ENCODE peak calls at places on chromosome 18, in seven cellular contexts. O is fibroblast of lung, A is smooth muscle cell of the brain vasculature, F is GM03348, W is neuronal stem cell, U is A549, G is AG04449. S is an unnamed sample.

GRCh38 chr18:50610349-50610748 is 50.5 kb downstream of the MAPK4 start:
- DNase-seq in O (no peak), A (no peak), F (no peak), W (no peak), U (peak; percentile 7), G (no peak), S (no peak)

GRCh38 chr18:63346031-63346430 is 21.0 kb downstream of the KDSR start:
- DNase-seq in O (no peak), A (no peak), F (peak; percentile 29), W (no peak), U (no peak), G (no peak), S (no peak)

GRCh38 chr18:26549103-26549485 is 741 bp upstream of the KCTD1 start:
- DNase-seq in O (peak; percentile 46), A (no peak), F (peak; percentile 57), W (peak; percentile 48), U (peak; percentile 57), G (no peak), S (peak; percentile 47)

GRCh38 chr18:34694611-34695165 is 15.4 kb upstream of the DTNA start:
- DNase-seq in O (peak; percentile 38), A (no peak), F (no peak), W (no peak), U (no peak), G (no peak), S (no peak)

GRCh38 chr18:3985030-3985429 is 470.1 kb downstream of the DLGAP1 start:
- DNase-seq in O (peak; percentile 34), A (no peak), F (no peak), W (no peak), U (no peak), G (no peak), S (no peak)

GRCh38 chr18:22102948-22103663 is 66.3 kb upstream of the GATA6 start:
- DNase-seq in O (no peak), A (no peak), F (no peak), W (no peak), U (no peak), G (no peak), S (no peak)

GRCh38 chr18:54129448-54130134 is 94.9 kb downstream of the MBD2 start:
- DNase-seq in O (no peak), A (no peak), F (peak; percentile 28), W (no peak), U (no peak), G (no peak), S (no peak)

GRCh38 chr18:79384151-79384807 is 11.5 kb upstream of the NFATC1 start:
- DNase-seq in O (no peak), A (no peak), F (no peak), W (no peak), U (no peak), G (no peak), S (no peak)

GRCh38 chr18:42782929-42783328 is 332.6 kb downstream of the RIT2 start:
- DNase-seq in O (no peak), A (no peak), F (no peak), W (no peak), U (no peak), G (no peak), S (no peak)

GRCh38 chr18:78986018-78986481 is 6.4 kb downstream of the SALL3 start:
- DNase-seq in O (no peak), A (no peak), F (no peak), W (no peak), U (peak; percentile 21), G (no peak), S (no peak)

GRCh38 chr18:28123401-28124030 is 53.4 kb downstream of the CDH2 start:
- DNase-seq in O (no peak), A (no peak), F (peak; percentile 17), W (no peak), U (no peak), G (no peak), S (no peak)

GRCh38 chr18:45335644-45336043 is 279.6 kb upstream of the SLC14A2 start:
- DNase-seq in O (no peak), A (no peak), F (peak; percentile 22), W (no peak), U (no peak), G (no peak), S (no peak)

GRCh38 chr18:6406075-6406909 is 8.4 kb downstream of the L3MBTL4 start:
- DNase-seq in O (peak; percentile 50), A (no peak), F (peak; percentile 45), W (no peak), U (no peak), G (no peak), S (no peak)

GRCh38 chr18:63824220-63824525 is 49.0 kb downstream of the SERPINB7 start:
- DNase-seq in O (no peak), A (no peak), F (no peak), W (no peak), U (no peak), G (no peak), S (no peak)

GRCh38 chr18:34932363-34932762 is 108.8 kb upstream of the MAPRE2 start:
- DNase-seq in O (no peak), A (no peak), F (no peak), W (no peak), U (no peak), G (no peak), S (no peak)

GRCh38 chr18:12960846-12961397 is 13.1 kb downstream of the SEH1L start:
- DNase-seq in O (peak; percentile 59), A (no peak), F (no peak), W (no peak), U (no peak), G (no peak), S (no peak)

GRCh38 chr18:12470382-12471090 is 62.8 kb downstream of the PRELID3A start:
- DNase-seq in O (no peak), A (no peak), F (no peak), W (no peak), U (no peak), G (no peak), S (no peak)

GRCh38 chr18:75455249-75456183 is 28.0 kb upstream of the SMIM21 start:
- DNase-seq in O (peak; percentile 34), A (no peak), F (peak; percentile 50), W (peak; percentile 23), U (no peak), G (no peak), S (no peak)

GRCh38 chr18:74498712-74499629 is 2.8 kb downstream of the CNDP2 start:
- DNase-seq in O (peak; percentile 4), A (no peak), F (no peak), W (no peak), U (no peak), G (no peak), S (no peak)

GRCh38 chr18:4854664-4855063 is 342.4 kb downstream of the AKAIN1 start:
- DNase-seq in O (no peak), A (no peak), F (no peak), W (no peak), U (no peak), G (no peak), S (no peak)

GRCh38 chr18:11324956-11325873 is 175.8 kb upstream of the PIEZO2 start:
- DNase-seq in O (peak; percentile 82), A (no peak), F (peak; percentile 74), W (no peak), U (no peak), G (peak; percentile 67), S (no peak)